ENCODE peak calls at places on chromosomes 13 and 19, in six cellular contexts. R, K, Z, D, U and E are unnamed samples. For H3K4me1, the result is how much of the 10 kb centered on the place peaks cover.

GRCh38 chr19:42290523-42291436 is 11.2 kb upstream of the PRR19 start:
- DNase-seq in R (no peak), K (no peak), Z (peak), D (no peak), U (peak), E (no peak)

GRCh38 chr19:47511681-47512080 is 3.2 kb downstream of the NAPA start:
- DNase-seq in R (no peak), K (no peak), Z (peak), D (no peak), U (no peak), E (peak)

GRCh38 chr19:16369306-16369663 is 44.7 kb downstream of the KLF2 start:
- DNase-seq in R (no peak), K (no peak), Z (no peak), D (no peak), U (no peak), E (no peak)

GRCh38 chr13:20219585-20219984 is 12.5 kb downstream of the GJB6 start:
- DNase-seq in R (no peak), K (no peak), Z (no peak), D (no peak), U (no peak), E (no peak)

GRCh38 chr13:62209539-62209938 is 793.9 kb upstream of the PCDH20 start:
- DNase-seq in R (peak), K (no peak), Z (no peak), D (no peak), U (no peak), E (no peak)

GRCh38 chr19:51003316-51003715 is 1.9 kb upstream of the KLK8 start:
- DNase-seq in R (no peak), K (no peak), Z (no peak), D (no peak), U (peak), E (no peak)

GRCh38 chr13:65460136-65460535 is 1770.0 kb downstream of the PCDH9 start:
- DNase-seq in R (no peak), K (no peak), Z (no peak), D (no peak), U (no peak), E (no peak)

GRCh38 chr19:44846455-44847143 is 502 bp downstream of the NECTIN2 start:
- DNase-seq in R (peak), K (peak), Z (peak), D (peak), U (peak), E (peak)

GRCh38 chr19:41189425-41190065 is 3.5 kb upstream of the CYP2S1 start:
- DNase-seq in R (no peak), K (no peak), Z (no peak), D (no peak), U (no peak), E (no peak)

GRCh38 chr19:28705008-28705407 is 507.9 kb downstream of the UQCRFS1 start:
- DNase-seq in R (no peak), K (no peak), Z (no peak), D (no peak), U (no peak), E (peak)

GRCh38 chr19:10752237-10752912 is 34.5 kb downstream of the DNM2 start:
- DNase-seq in R (no peak), K (no peak), Z (no peak), D (no peak), U (no peak), E (no peak)

GRCh38 chr19:53659292-53659691 is 27.5 kb downstream of the DPRX start:
- DNase-seq in R (no peak), K (peak), Z (no peak), D (peak), U (peak), E (peak)

GRCh38 chr13:35866801-35867200 is 264.4 kb downstream of the DCLK1 start:
- DNase-seq in R (no peak), K (peak), Z (no peak), D (no peak), U (no peak), E (no peak)

GRCh38 chr13:95073826-95074345 is 227.4 kb downstream of the ABCC4 start:
- DNase-seq in R (no peak), K (no peak), Z (no peak), D (no peak), U (no peak), E (no peak)

GRCh38 chr19:34383599-34383998 is 18.6 kb downstream of the GPI start:
- DNase-seq in R (no peak), K (no peak), Z (no peak), D (no peak), U (no peak), E (no peak)

GRCh38 chr13:110561335-110562033 is at the start of gene RAB20:
- DNase-seq in R (peak), K (peak), Z (peak), D (peak), U (peak), E (peak)

GRCh38 chr19:14475251-14476073 is at the start of gene PTGER1:
- DNase-seq in R (no peak), K (no peak), Z (no peak), D (no peak), U (peak), E (no peak)
- TF ChIP-seq CTCF in R (peak), K (peak), Z (peak), D (no peak), U (peak), E (peak)

GRCh38 chr13:78876915-78877549 is 218.1 kb upstream of the OBI1 start:
- DNase-seq in R (no peak), K (no peak), Z (no peak), D (no peak), U (no peak), E (no peak)

GRCh38 chr13:78875792-78876580 is 217.0 kb upstream of the OBI1 start:
- DNase-seq in R (no peak), K (no peak), Z (no peak), D (no peak), U (no peak), E (no peak)

GRCh38 chr13:78881746-78882145 is 222.8 kb upstream of the OBI1 start:
- DNase-seq in R (no peak), K (no peak), Z (no peak), D (no peak), U (peak), E (no peak)

GRCh38 chr13:78881054-78881453 is 222.1 kb upstream of the OBI1 start:
- DNase-seq in R (no peak), K (no peak), Z (no peak), D (no peak), U (peak), E (no peak)
- H3K4me1 ChIP-seq in R (under half), K (under half), Z (under half), D (under half), U (under half), E (under half)

GRCh38 chr19:2199215-2199614 is 35.5 kb downstream of the DOT1L start:
- DNase-seq in R (no peak), K (no peak), Z (no peak), D (no peak), U (peak), E (no peak)
- TF ChIP-seq CTCF in R (no peak), K (peak), Z (no peak), D (no peak), U (peak), E (no peak)

DNA sequence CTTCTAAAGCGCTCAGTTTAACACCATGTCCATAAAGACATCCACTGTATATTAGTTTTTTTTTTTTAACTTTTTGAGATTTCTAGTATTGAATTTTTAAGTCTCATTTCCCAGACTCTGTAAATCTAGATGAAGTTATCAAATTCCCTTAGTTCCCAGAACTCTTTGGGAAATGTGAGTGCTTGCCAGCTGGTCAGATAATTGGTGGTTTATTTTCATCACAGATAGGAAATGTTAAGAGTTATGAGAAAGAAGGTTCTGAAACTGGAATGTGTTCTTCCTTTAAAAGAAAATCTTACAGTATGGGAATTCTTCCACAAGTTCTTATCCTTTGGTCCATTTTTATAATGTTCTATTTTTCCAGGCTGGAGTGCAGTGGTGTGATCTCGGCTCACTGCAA is 163.0 kb upstream of the RNF113B start:
- DNase-seq in R (no peak), K (no peak), Z (no peak), D (no peak), U (no peak), E (no peak)
- H3K4me1 ChIP-seq in R (under half), K (under half), Z (under half), D (under half), U (under half), E (under half)